ENCODE peak calls at places on chromosomes 7 and 10, in six cellular contexts. P, U, K, O, Q and F are unnamed samples.
A peak's percentile ranks its signal among the peaks of the same experiment; 100 is the strongest.

GRCh38 chr10:106189254-106189653 is 975.3 kb downstream of the SORCS1 start:
- ATAC-seq in P (no peak), K (no peak), U (no peak), Q (no peak), O (peak; percentile 57), F (peak; percentile 29)

GRCh38 chr7:44072364-44073231 is 7.2 kb upstream of the PGAM2 start:
- ATAC-seq in Q (peak; percentile 75), P (peak; percentile 51), K (peak; percentile 77), U (no peak), O (peak; percentile 57), F (peak; percentile 33)

GRCh38 chr7:25028370-25028971 is 48.5 kb upstream of the OSBPL3 start:
- ATAC-seq in U (peak; percentile 38), K (peak; percentile 30), Q (peak; percentile 67), P (peak; percentile 79), O (peak; percentile 79), F (peak; percentile 76)

GRCh38 chr7:79461660-79462059 is 8.2 kb upstream of the MAGI2 start:
- ATAC-seq in Q (peak; percentile 57), K (peak; percentile 41), U (no peak), O (peak; percentile 99), P (no peak), F (no peak)

GRCh38 chr7:2521952-2522591 is 2.5 kb downstream of the LFNG start:
- ATAC-seq in Q (peak; percentile 6), P (peak; percentile 60), O (no peak), U (no peak), K (no peak), F (no peak)

GRCh38 chr10:123464428-123465323 is 201.5 kb upstream of the GPR26 start:
- ATAC-seq in K (no peak), O (no peak), P (no peak), Q (no peak), U (peak; percentile 53), F (no peak)

GRCh38 chr10:120022357-120022756 is 129.8 kb downstream of the SEC23IP start:
- ATAC-seq in U (no peak), K (no peak), O (no peak), Q (no peak), P (no peak), F (peak; percentile 60)

GRCh38 chr7:121546632-121547340 is 150.7 kb upstream of the FAM3C start:
- ATAC-seq in Q (no peak), K (no peak), O (no peak), P (no peak), U (no peak), F (no peak)

GRCh38 chr7:98867271-98867701 is 2.5 kb downstream of the TMEM130 start:
- ATAC-seq in K (peak; percentile 41), U (no peak), O (no peak), P (no peak), Q (peak; percentile 41), F (no peak)

GRCh38 chr7:13062596-13062995 is 375.2 kb downstream of the ARL4A start:
- ATAC-seq in Q (no peak), U (no peak), P (no peak), O (no peak), K (no peak), F (no peak)

GRCh38 chr10:51308096-51308495 is 233.8 kb downstream of the PRKG1 start:
- ATAC-seq in Q (no peak), O (no peak), U (no peak), K (no peak), P (no peak), F (peak; percentile 96)

GRCh38 chr7:108848486-108848885 is 278.8 kb downstream of the DNAJB9 start:
- ATAC-seq in O (no peak), P (no peak), Q (no peak), K (no peak), U (no peak), F (no peak)

GRCh38 chr7:41869091-41869490 is 166.2 kb upstream of the INHBA start:
- ATAC-seq in O (peak; percentile 94), U (no peak), Q (no peak), K (no peak), P (no peak), F (no peak)

GRCh38 chr7:87506243-87507180 is 31.0 kb upstream of the ABCB4 start:
- ATAC-seq in U (no peak), K (peak; percentile 62), Q (peak; percentile 48), P (no peak), O (no peak), F (no peak)

GRCh38 chr7:117800406-117800805 is 72.8 kb downstream of the CTTNBP2 start:
- ATAC-seq in K (no peak), P (no peak), Q (no peak), O (no peak), U (no peak), F (no peak)

GRCh38 chr7:103446046-103446520 is at the start of gene SLC26A5:
- ATAC-seq in P (peak; percentile 55), K (peak; percentile 30), U (peak; percentile 90), O (peak; percentile 97), Q (peak; percentile 45), F (peak; percentile 89)

GRCh38 chr10:68901106-68901927 is at the start of gene DDX50:
- ATAC-seq in P (peak; percentile 95), O (peak; percentile 98), U (peak; percentile 96), K (peak; percentile 97), Q (peak; percentile 99), F (peak; percentile 99)

GRCh38 chr10:47022311-47023131 is 111.3 kb downstream of the PTPN20 start:
- ATAC-seq in Q (peak; percentile 45), P (no peak), O (no peak), U (no peak), K (no peak), F (no peak)

GRCh38 chr7:18521945-18522566 is 26.5 kb downstream of the HDAC9 start:
- ATAC-seq in O (no peak), Q (no peak), P (peak; percentile 23), U (no peak), K (no peak), F (peak; percentile 35)

GRCh38 chr7:23013715-23014649 is at the start of gene HYCC1:
- ATAC-seq in K (peak; percentile 100), P (peak; percentile 97), Q (peak; percentile 100), O (peak; percentile 98), U (peak; percentile 99), F (peak; percentile 100)